ENCODE peak calls at places on chromosomes 2 and 18, in nine cellular contexts. O is Calu3; Y is adrenal gland; X is CD8-positive, alpha-beta memory T cell; U is mesenteric fat pad; N is GM12865; V is activated CD8-positive, alpha-beta memory T cell treated with anti-CD3 and anti-CD28 coated beads, Interleukin-2, amount 50 U/mL, for 4 hours; A is LNCaP clone FGC; M is stimulated activated CD4-positive, alpha-beta T cell treated with anti-CD3 and anti-CD28 coated beads, Interleukin-1b, Interleukin-23, amount 100 ng/mL, for 24 hours. H is an unnamed sample.

GRCh38 chr18:72075040-72075439 is 469.1 kb downstream of the CBLN2 start:
- DNase-seq in A (no peak), V (no peak), N (no peak), U (no peak), X (no peak), Y (no peak), M (no peak), O (no peak), H (no peak)

GRCh38 chr2:72993585-72994280 is 76.4 kb downstream of the EMX1 start:
- DNase-seq in Y (no peak), M (no peak), N (no peak), U (peak; percentile 59), O (no peak), X (no peak), A (no peak), V (no peak), H (no peak)

GRCh38 chr2:30037016-30037415 is 109.8 kb upstream of the YPEL5 start:
- DNase-seq in U (no peak), A (no peak), O (no peak), X (no peak), N (no peak), V (no peak), M (no peak), Y (no peak), H (no peak)

GRCh38 chr2:122174061-122174460 is 418.6 kb downstream of the TSN start:
- DNase-seq in A (no peak), X (no peak), M (no peak), N (no peak), O (no peak), U (no peak), Y (no peak), V (no peak), H (no peak)

GRCh38 chr2:117942958-117943672 is 70.8 kb downstream of the CCDC93 start:
- DNase-seq in M (no peak), Y (no peak), O (no peak), N (no peak), V (no peak), A (peak; percentile 59), X (no peak), U (no peak), H (no peak)

GRCh38 chr2:222479855-222480254 is 55.5 kb downstream of the SGPP2 start:
- DNase-seq in U (no peak), Y (no peak), N (no peak), M (no peak), V (no peak), A (no peak), O (no peak), X (no peak), H (no peak)

GRCh38 chr2:240165638-240166037 is 25.2 kb upstream of the OTOS start:
- DNase-seq in U (no peak), O (no peak), Y (no peak), N (no peak), A (no peak), V (no peak), X (no peak), M (no peak), H (no peak)

GRCh38 chr18:47254341-47254939 is 3.0 kb upstream of the SKOR2 start:
- DNase-seq in O (peak; percentile 8), X (no peak), U (no peak), Y (peak; percentile 66), M (no peak), N (peak; percentile 14), A (no peak), V (no peak), H (peak; percentile 48)

GRCh38 chr2:27914793-27915175 is 24.3 kb downstream of the BABAM2 start:
- DNase-seq in A (no peak), Y (no peak), X (no peak), U (no peak), O (no peak), N (no peak), V (no peak), M (no peak), H (no peak)

GRCh38 chr18:70659026-70659726 is 370.3 kb downstream of the SOCS6 start:
- DNase-seq in U (no peak), M (no peak), O (no peak), V (peak; percentile 41), Y (no peak), A (no peak), N (no peak), X (peak; percentile 41), H (no peak)

GRCh38 chr2:36348721-36349120 is 6.9 kb upstream of the CRIM1 start:
- DNase-seq in X (no peak), O (no peak), A (no peak), N (no peak), U (no peak), Y (no peak), M (no peak), V (no peak), H (no peak)

GRCh38 chr2:160940699-160941098 is 219.5 kb upstream of the TANK start:
- DNase-seq in O (peak; percentile 10), Y (no peak), N (peak; percentile 63), M (no peak), A (no peak), V (no peak), U (no peak), X (no peak), H (no peak)

GRCh38 chr2:218235017-218235416 is 18.0 kb downstream of the ARPC2 start:
- DNase-seq in U (no peak), A (no peak), Y (no peak), V (no peak), O (no peak), N (no peak), X (no peak), M (no peak), H (no peak)

GRCh38 chr18:26190506-26190905 is 35.7 kb upstream of the TAF4B start:
- DNase-seq in U (no peak), O (no peak), A (no peak), Y (no peak), X (peak; percentile 30), M (peak; percentile 12), V (peak; percentile 41), N (peak; percentile 89), H (no peak)

GRCh38 chr2:160474319-160474645 is 19.3 kb downstream of the RBMS1 start:
- DNase-seq in V (no peak), Y (no peak), A (no peak), U (no peak), N (no peak), X (no peak), O (no peak), M (no peak), H (no peak)

GRCh38 chr2:28927469-28927868 is 33.0 kb downstream of the WDR43 start:
- DNase-seq in Y (no peak), A (no peak), M (no peak), O (no peak), X (no peak), U (no peak), N (no peak), V (no peak), H (no peak)

GRCh38 chr2:178225011-178225817 is 30.9 kb downstream of the OSBPL6 start:
- DNase-seq in O (no peak), A (no peak), M (no peak), N (no peak), Y (no peak), X (no peak), U (no peak), V (no peak), H (no peak)

H was measured in Right ventricle myocardium superior.